ENCODE peak calls at places on chromosomes 11 and 22, in eight cellular contexts. O, F, X, Y, L, D, J and G are unnamed samples.

GRCh38 chr11:35035894-35036408 is 103.0 kb upstream of the CD44 start:
- DNase-seq in O (peak), F (no peak), X (peak), Y (no peak), L (no peak), D (no peak), J (peak), G (peak)

GRCh38 chr11:124886476-124886875 is 11.2 kb downstream of the ROBO4 start:
- DNase-seq in O (no peak), F (peak), X (no peak), Y (peak), L (no peak), D (no peak), J (no peak), G (no peak)

GRCh38 chr22:20025401-20026203 is 4.7 kb downstream of the TANGO2 start:
- DNase-seq in O (no peak), F (peak), X (no peak), Y (peak), L (no peak), D (no peak), J (no peak), G (no peak)

GRCh38 chr22:45832959-45833580 is 143.9 kb downstream of the WNT7B start:
- DNase-seq in O (no peak), F (no peak), X (no peak), Y (no peak), L (no peak), D (no peak), J (no peak), G (no peak)

GRCh38 chr22:30572840-30573593 is 1.4 kb downstream of the GAL3ST1 start:
- DNase-seq in O (no peak), F (peak), X (no peak), Y (no peak), L (peak), D (no peak), J (no peak), G (no peak)

GRCh38 chr11:134999490-135000066 is 587.5 kb upstream of the B3GAT1 start:
- DNase-seq in O (no peak), F (no peak), X (no peak), Y (no peak), L (no peak), D (no peak), J (no peak), G (no peak)

GRCh38 chr22:26393929-26394328 is 35.1 kb upstream of the ASPHD2 start:
- DNase-seq in O (no peak), F (no peak), X (no peak), Y (no peak), L (no peak), D (no peak), J (no peak), G (no peak)

GRCh38 chr11:82874646-82875523 is 25.3 kb downstream of the PRCP start:
- DNase-seq in O (no peak), F (no peak), X (no peak), Y (no peak), L (no peak), D (no peak), J (no peak), G (no peak)

GRCh38 chr11:122375687-122376399 is 259.8 kb upstream of the BLID start:
- DNase-seq in O (peak), F (no peak), X (peak), Y (no peak), L (no peak), D (no peak), J (no peak), G (peak)

GRCh38 chr22:49812838-49813237 is 14.8 kb downstream of the BRD1 start:
- DNase-seq in O (no peak), F (peak), X (no peak), Y (no peak), L (no peak), D (no peak), J (no peak), G (no peak)

GRCh38 chr11:71562120-71562519 is 3.2 kb upstream of the KRTAP5-10 start:
- DNase-seq in O (peak), F (no peak), X (no peak), Y (no peak), L (no peak), D (no peak), J (no peak), G (no peak)

GRCh38 chr11:19605500-19606371 is 106.9 kb upstream of the NAV2 start:
- DNase-seq in O (no peak), F (no peak), X (peak), Y (no peak), L (no peak), D (no peak), J (peak), G (no peak)

GRCh38 chr11:69131644-69132300 is 24.0 kb upstream of the SMIM38 start:
- DNase-seq in O (peak), F (no peak), X (peak), Y (no peak), L (peak), D (peak), J (peak), G (peak)

GRCh38 chr22:19998991-19999820 is 17.4 kb downstream of the ARVCF start:
- DNase-seq in O (no peak), F (peak), X (no peak), Y (no peak), L (no peak), D (no peak), J (no peak), G (no peak)

GRCh38 chr11:10160350-10160749 is 133.7 kb downstream of the SBF2 start:
- DNase-seq in O (peak), F (no peak), X (no peak), Y (no peak), L (no peak), D (no peak), J (no peak), G (no peak)

GRCh38 chr11:76776472-76776871 is 6.7 kb upstream of the TSKU start:
- DNase-seq in O (no peak), F (no peak), X (no peak), Y (no peak), L (no peak), D (no peak), J (no peak), G (no peak)

DNA sequence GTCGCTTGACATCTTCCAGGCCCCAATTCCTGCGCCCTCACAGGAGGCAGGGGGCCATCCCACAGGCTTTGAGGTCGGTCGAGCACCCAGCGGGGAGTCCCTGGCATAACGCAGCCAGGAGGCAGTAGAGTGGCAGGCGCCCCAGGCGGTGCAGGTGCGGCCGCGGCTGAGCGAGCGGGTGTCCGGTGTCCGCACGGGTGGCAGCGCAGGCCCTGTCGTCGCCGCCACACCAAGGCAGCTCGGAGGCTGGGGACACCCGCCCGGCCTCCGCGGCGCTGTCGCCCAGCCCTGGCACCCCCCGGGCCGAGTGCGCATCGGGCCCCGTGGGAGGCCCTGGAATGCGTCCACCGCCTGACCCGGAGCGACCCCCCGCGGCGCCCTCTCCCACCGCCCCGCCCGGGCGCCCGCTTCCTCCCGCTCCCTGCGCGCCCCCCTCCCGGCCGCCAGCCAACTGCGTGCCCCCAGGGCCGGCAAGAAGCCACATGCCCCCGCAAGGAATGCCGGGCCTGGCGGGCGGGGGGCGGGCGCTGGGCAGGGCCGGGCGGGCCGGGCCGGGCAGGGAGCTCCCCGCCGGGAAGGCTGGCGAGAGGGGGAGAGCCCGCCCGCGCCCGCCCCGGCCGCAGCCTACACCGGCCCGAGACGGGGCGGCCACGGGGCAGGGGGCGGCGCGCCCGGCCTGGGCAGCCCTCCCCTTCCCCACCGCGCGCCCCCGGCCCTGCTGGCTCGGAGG is 33.9 kb downstream of the PRDM11 start:
- DNase-seq in O (peak), F (peak), X (no peak), Y (no peak), L (peak), D (peak), J (no peak), G (peak)
- H3K4me3 ChIP-seq in O (peak), F (peak), X (peak), Y (peak), L (peak), D (peak), J (peak), G (peak)

GRCh38 chr11:114031599-114032320 is 27.8 kb upstream of the ZBTB16 start:
- DNase-seq in O (peak), F (no peak), X (no peak), Y (no peak), L (no peak), D (no peak), J (no peak), G (no peak)

GRCh38 chr11:114027941-114028340 is 31.6 kb upstream of the ZBTB16 start:
- DNase-seq in O (peak), F (no peak), X (no peak), Y (no peak), L (no peak), D (no peak), J (no peak), G (no peak)

GRCh38 chr11:114025329-114025907 is 34.1 kb upstream of the ZBTB16 start:
- DNase-seq in O (no peak), F (no peak), X (no peak), Y (no peak), L (no peak), D (no peak), J (no peak), G (no peak)

GRCh38 chr11:114027396-114027795 is 32.1 kb upstream of the ZBTB16 start:
- DNase-seq in O (no peak), F (no peak), X (no peak), Y (no peak), L (no peak), D (no peak), J (no peak), G (no peak)

GRCh38 chr11:114026355-114026754 is 33.2 kb upstream of the ZBTB16 start:
- DNase-seq in O (peak), F (no peak), X (no peak), Y (no peak), L (peak), D (peak), J (no peak), G (peak)
- TF ChIP-seq CTCF in O (peak), F (no peak), X (peak), Y (no peak), L (peak), D (peak), J (peak), G (no peak)

DNA sequence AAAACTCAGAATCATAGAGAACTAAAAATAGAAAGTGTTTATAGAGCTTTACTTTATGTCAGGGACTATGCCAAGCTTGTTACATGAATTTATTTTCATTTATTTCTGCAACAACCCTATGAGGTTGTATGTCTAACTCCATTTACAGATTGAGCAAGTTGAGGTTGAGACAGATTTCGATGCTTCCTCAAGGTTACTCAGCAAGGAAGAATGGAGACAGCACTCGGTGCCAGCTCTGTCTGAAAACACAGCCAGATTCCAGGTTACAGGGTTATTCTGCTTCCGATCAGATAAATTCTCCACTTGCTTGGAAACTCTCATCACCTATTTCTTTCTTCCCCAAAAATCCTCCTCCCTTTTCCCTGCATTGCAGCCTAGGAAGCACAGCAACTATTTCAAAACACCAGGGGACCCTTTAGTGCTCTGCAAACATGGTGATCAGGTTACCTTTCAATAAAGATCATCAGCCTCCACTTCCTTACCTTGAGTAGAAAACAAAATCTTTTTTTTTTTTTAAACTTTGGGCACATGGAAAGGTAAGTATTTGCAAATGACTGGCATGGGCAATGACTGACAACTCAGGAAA is 7.0 kb downstream of the MMP3 start:
- DNase-seq in O (peak), F (no peak), X (peak), Y (no peak), L (no peak), D (no peak), J (peak), G (no peak)
- H3K4me3 ChIP-seq in O (no peak), F (no peak), X (no peak), Y (no peak), L (no peak), D (no peak), J (no peak), G (no peak)

DNA sequence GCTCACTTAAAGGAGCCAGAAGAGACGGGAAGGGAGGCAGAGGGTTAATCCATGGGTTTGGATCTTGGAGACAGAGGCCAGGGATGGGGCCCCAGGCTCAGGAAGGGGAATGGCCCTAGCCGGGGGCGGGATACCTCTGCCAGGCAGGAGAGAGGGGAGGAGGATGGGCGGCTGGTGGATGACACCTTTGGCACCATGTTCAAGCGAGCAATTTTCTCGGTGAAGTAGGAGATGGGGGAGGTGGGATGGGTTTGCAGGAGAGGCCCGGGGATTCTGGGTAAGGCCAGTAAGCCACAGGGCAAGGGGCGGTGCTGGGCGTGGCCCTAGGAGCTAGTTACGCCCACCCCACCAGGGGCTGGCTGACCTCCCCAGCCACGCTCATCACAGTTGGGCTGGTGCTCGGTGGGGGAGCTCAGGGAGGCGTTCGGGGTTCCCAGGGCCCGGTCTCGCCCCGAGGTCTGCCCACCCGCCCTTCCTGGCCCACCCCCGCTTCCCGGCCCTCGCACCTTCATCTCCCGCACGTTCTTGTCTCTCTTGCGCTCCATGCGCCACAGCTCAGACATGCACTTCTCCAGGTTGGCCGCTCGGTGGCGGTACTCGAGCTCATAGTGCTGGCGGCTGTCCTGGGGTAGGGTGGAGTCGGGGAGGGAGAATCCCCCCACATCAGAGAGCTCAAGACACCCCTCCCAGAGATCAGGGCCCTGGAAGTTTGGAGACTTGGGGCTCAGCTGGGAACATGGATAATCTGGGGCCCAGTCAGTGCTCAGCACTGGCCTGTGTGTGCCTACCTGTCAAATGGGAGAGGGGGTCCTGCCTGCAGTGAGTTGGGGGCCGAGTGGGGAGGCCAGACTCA is 12.7 kb downstream of the BAIAP2L2 start:
- DNase-seq in O (no peak), F (no peak), X (no peak), Y (no peak), L (no peak), D (peak), J (no peak), G (peak)
- TF ChIP-seq CTCF in O (no peak), F (no peak), X (peak), Y (no peak), L (peak), D (peak), J (peak), G (peak)

DNA sequence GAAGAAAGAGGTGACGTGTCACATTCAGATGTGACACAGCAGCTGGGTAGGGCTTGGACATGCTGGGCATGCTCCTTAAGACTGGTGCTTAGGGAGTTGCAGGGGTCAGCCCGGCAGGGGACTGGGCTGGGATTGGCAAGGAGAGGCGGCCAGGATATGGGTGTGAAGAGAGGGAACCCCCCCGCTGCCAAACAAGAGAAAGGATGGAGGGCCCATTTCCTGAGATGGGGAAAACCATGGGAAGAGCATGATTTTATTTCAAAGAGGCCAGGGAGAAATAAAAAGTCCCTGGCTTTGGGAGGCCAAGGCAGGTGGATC is 5.3 kb downstream of the ATF4 start:
- DNase-seq in O (no peak), F (peak), X (no peak), Y (no peak), L (no peak), D (no peak), J (no peak), G (no peak)
- H3K4me3 ChIP-seq in O (no peak), F (no peak), X (no peak), Y (no peak), L (no peak), D (no peak), J (no peak), G (no peak)

GRCh38 chr11:7690648-7691047 is 15.6 kb downstream of the OVCH2 start:
- DNase-seq in O (peak), F (no peak), X (no peak), Y (no peak), L (peak), D (no peak), J (no peak), G (no peak)
- TF ChIP-seq CTCF in O (no peak), F (no peak), X (peak), Y (no peak), L (peak), D (no peak), J (no peak), G (no peak)

DNA sequence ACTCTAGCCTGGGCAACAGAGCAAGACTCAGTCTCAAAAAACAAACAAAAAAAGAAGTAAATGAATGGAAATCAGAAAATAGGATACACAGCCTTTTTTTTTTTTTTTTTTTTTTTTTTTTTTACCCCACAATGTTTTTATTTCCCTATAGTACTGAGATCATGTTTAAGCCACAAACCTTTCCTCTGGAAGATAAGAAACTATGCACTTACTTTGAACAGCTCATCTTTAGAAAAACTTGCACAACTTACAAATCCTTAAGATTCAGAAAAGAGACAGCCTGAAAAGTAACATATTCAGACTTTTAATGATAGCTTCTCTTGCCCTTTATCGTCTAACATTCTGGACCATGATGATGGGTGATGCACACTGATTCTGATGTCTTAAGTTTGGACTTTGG is 80.3 kb downstream of the TNRC6B start:
- DNase-seq in O (no peak), F (no peak), X (no peak), Y (no peak), L (no peak), D (no peak), J (no peak), G (no peak)
- H3K4me3 ChIP-seq in O (no peak), F (no peak), X (no peak), Y (no peak), L (no peak), D (no peak), J (no peak), G (no peak)

DNA sequence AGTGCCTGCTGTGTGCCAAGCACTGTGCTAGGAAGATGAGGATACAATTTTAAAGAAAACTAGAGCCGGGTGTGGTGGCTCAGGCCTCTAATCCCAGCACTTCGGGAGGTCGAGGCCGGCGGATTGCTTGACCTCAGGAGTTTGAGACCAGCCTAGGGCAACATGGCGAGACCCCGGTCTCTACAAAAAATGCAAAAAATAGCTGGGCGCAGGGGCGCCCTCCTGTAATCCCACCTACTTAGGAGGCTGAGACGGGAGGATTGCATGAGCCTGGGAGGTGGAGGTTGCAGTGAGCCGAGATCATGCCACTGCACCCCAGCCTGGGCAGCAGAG is 8.3 kb downstream of the TPBGL start:
- DNase-seq in O (no peak), F (no peak), X (no peak), Y (no peak), L (no peak), D (no peak), J (no peak), G (no peak)
- TF ChIP-seq CTCF in O (no peak), F (no peak), X (no peak), Y (peak), L (no peak), D (no peak), J (no peak), G (no peak)